ENCODE peak calls at places on chromosomes 12 and 14, in nine cellular contexts. One of them, this sample, is unnamed.
A peak's percentile ranks its signal among the peaks of the same experiment; 100 is the strongest.

GRCh38 chr12:71426030-71426570 is 13.5 kb upstream of the LGR5 start:
- DNase-seq in NCI-H1092 treated with DMSO at 0.1 percent for 48 hours: no peak
- DNase-seq in PC-3: no peak
- DNase-seq in activated T-helper 1 cell treated with Interleukin-2 at 50 U/mL for 16 hours: no peak
- DNase-seq in endodermal cell: no peak
- DNase-seq in GM23338: no peak
- DNase-seq in CD8-positive, alpha-beta T cell: no peak
- DNase-seq in RPMI8226: no peak
- DNase-seq in A172: no peak
- DNase-seq in this sample: no peak

GRCh38 chr14:49768301-49769121 is 558 bp downstream of the KLHDC2 start:
- DNase-seq in NCI-H1092 treated with DMSO at 0.1 percent for 48 hours: peak; percentile 66
- DNase-seq in PC-3: peak; percentile 54
- DNase-seq in activated T-helper 1 cell treated with Interleukin-2 at 50 U/mL for 16 hours: peak; percentile 45
- DNase-seq in endodermal cell: peak; percentile 82
- DNase-seq in GM23338: peak; percentile 67
- DNase-seq in CD8-positive, alpha-beta T cell: peak; percentile 66
- DNase-seq in RPMI8226: peak; percentile 39
- DNase-seq in A172: peak; percentile 34
- DNase-seq in this sample: peak; percentile 62

GRCh38 chr12:89016970-89017778 is 335.1 kb downstream of the DUSP6 start:
- DNase-seq in NCI-H1092 treated with DMSO at 0.1 percent for 48 hours: peak; percentile 76
- DNase-seq in PC-3: peak; percentile 90
- DNase-seq in activated T-helper 1 cell treated with Interleukin-2 at 50 U/mL for 16 hours: no peak
- DNase-seq in endodermal cell: peak; percentile 72
- DNase-seq in GM23338: peak; percentile 88
- DNase-seq in CD8-positive, alpha-beta T cell: no peak
- DNase-seq in RPMI8226: peak; percentile 80
- DNase-seq in A172: peak; percentile 78
- DNase-seq in this sample: peak; percentile 71

GRCh38 chr12:57518920-57519757 is 1.2 kb downstream of the DDIT3 start:
- DNase-seq in NCI-H1092 treated with DMSO at 0.1 percent for 48 hours: no peak
- DNase-seq in PC-3: peak; percentile 25
- DNase-seq in activated T-helper 1 cell treated with Interleukin-2 at 50 U/mL for 16 hours: no peak
- DNase-seq in endodermal cell: no peak
- DNase-seq in GM23338: peak; percentile 49
- DNase-seq in CD8-positive, alpha-beta T cell: no peak
- DNase-seq in RPMI8226: peak; percentile 30
- DNase-seq in A172: no peak
- DNase-seq in this sample: peak; percentile 67

GRCh38 chr12:91565246-91565645 is 382.6 kb upstream of the DCN start:
- DNase-seq in NCI-H1092 treated with DMSO at 0.1 percent for 48 hours: no peak
- DNase-seq in PC-3: peak; percentile 37
- DNase-seq in activated T-helper 1 cell treated with Interleukin-2 at 50 U/mL for 16 hours: no peak
- DNase-seq in endodermal cell: no peak
- DNase-seq in GM23338: no peak
- DNase-seq in CD8-positive, alpha-beta T cell: no peak
- DNase-seq in RPMI8226: no peak
- DNase-seq in A172: no peak
- DNase-seq in this sample: no peak

GRCh38 chr14:34981743-34982420 is 910 bp upstream of the SRP54 start:
- DNase-seq in NCI-H1092 treated with DMSO at 0.1 percent for 48 hours: no peak
- DNase-seq in PC-3: peak; percentile 49
- DNase-seq in activated T-helper 1 cell treated with Interleukin-2 at 50 U/mL for 16 hours: peak; percentile 3
- DNase-seq in endodermal cell: peak; percentile 76
- DNase-seq in GM23338: peak; percentile 43
- DNase-seq in CD8-positive, alpha-beta T cell: no peak
- DNase-seq in RPMI8226: peak; percentile 44
- DNase-seq in A172: no peak
- DNase-seq in this sample: peak; percentile 65

GRCh38 chr12:112908548-112908947 is 1.8 kb downstream of the OAS1 start:
- DNase-seq in NCI-H1092 treated with DMSO at 0.1 percent for 48 hours: no peak
- DNase-seq in PC-3: no peak
- DNase-seq in activated T-helper 1 cell treated with Interleukin-2 at 50 U/mL for 16 hours: no peak
- DNase-seq in endodermal cell: no peak
- DNase-seq in GM23338: no peak
- DNase-seq in CD8-positive, alpha-beta T cell: no peak
- DNase-seq in RPMI8226: no peak
- DNase-seq in A172: no peak
- DNase-seq in this sample: no peak

GRCh38 chr12:85273411-85274075 is 6.5 kb upstream of the ALX1 start:
- DNase-seq in NCI-H1092 treated with DMSO at 0.1 percent for 48 hours: no peak
- DNase-seq in PC-3: no peak
- DNase-seq in activated T-helper 1 cell treated with Interleukin-2 at 50 U/mL for 16 hours: no peak
- DNase-seq in endodermal cell: peak; percentile 80
- DNase-seq in GM23338: peak; percentile 68
- DNase-seq in CD8-positive, alpha-beta T cell: no peak
- DNase-seq in RPMI8226: no peak
- DNase-seq in A172: no peak
- DNase-seq in this sample: no peak

GRCh38 chr12:41967668-41968649 is 176.7 kb downstream of the GXYLT1 start:
- DNase-seq in NCI-H1092 treated with DMSO at 0.1 percent for 48 hours: peak; percentile 30
- DNase-seq in PC-3: peak; percentile 88
- DNase-seq in activated T-helper 1 cell treated with Interleukin-2 at 50 U/mL for 16 hours: no peak
- DNase-seq in endodermal cell: peak; percentile 95
- DNase-seq in GM23338: peak; percentile 66
- DNase-seq in CD8-positive, alpha-beta T cell: no peak
- DNase-seq in RPMI8226: peak; percentile 4
- DNase-seq in A172: peak; percentile 8
- DNase-seq in this sample: no peak

GRCh38 chr12:77442633-77443032 is 377.3 kb upstream of the E2F7 start:
- DNase-seq in NCI-H1092 treated with DMSO at 0.1 percent for 48 hours: no peak
- DNase-seq in PC-3: no peak
- DNase-seq in activated T-helper 1 cell treated with Interleukin-2 at 50 U/mL for 16 hours: no peak
- DNase-seq in endodermal cell: no peak
- DNase-seq in GM23338: no peak
- DNase-seq in CD8-positive, alpha-beta T cell: no peak
- DNase-seq in RPMI8226: no peak
- DNase-seq in A172: no peak
- DNase-seq in this sample: no peak

GRCh38 chr14:22887990-22888378 is 5.0 kb downstream of the REM2 start:
- DNase-seq in NCI-H1092 treated with DMSO at 0.1 percent for 48 hours: peak; percentile 17
- DNase-seq in PC-3: no peak
- DNase-seq in activated T-helper 1 cell treated with Interleukin-2 at 50 U/mL for 16 hours: no peak
- DNase-seq in endodermal cell: no peak
- DNase-seq in GM23338: no peak
- DNase-seq in CD8-positive, alpha-beta T cell: no peak
- DNase-seq in RPMI8226: peak; percentile 57
- DNase-seq in A172: no peak
- DNase-seq in this sample: peak; percentile 94

GRCh38 chr12:67424784-67425183 is 155.6 kb downstream of the CAND1 start:
- DNase-seq in NCI-H1092 treated with DMSO at 0.1 percent for 48 hours: no peak
- DNase-seq in PC-3: peak; percentile 16
- DNase-seq in activated T-helper 1 cell treated with Interleukin-2 at 50 U/mL for 16 hours: no peak
- DNase-seq in endodermal cell: no peak
- DNase-seq in GM23338: no peak
- DNase-seq in CD8-positive, alpha-beta T cell: no peak
- DNase-seq in RPMI8226: no peak
- DNase-seq in A172: no peak
- DNase-seq in this sample: no peak